ENCODE peak calls at places on chromosomes 2 and 18, in five cellular contexts. U is hepatic stellate cell; F is AG08395; J is COLO829; D is activated CD4-positive, alpha-beta T cell treated with anti-CD3 and anti-CD28 coated beads, Interleukin-2, amount 50 U/mL, for 48 hours. P is an unnamed sample.

GRCh38 chr2:111172666-111173065 is 52.0 kb downstream of the BCL2L11 start:
- DNase-seq in U (no peak), D (no peak), J (no peak), F (no peak), P (no peak)

GRCh38 chr2:122927217-122927616 is 1097.9 kb upstream of the CNTNAP5 start:
- DNase-seq in F (no peak), J (no peak), U (no peak), D (no peak), P (no peak)

GRCh38 chr2:71706121-71706520 is 252.8 kb downstream of the DYSF start:
- DNase-seq in J (no peak), D (no peak), F (no peak), U (no peak), P (no peak)

GRCh38 chr2:217994776-217995274 is 8.0 kb downstream of the TNS1 start:
- DNase-seq in U (peak; percentile 95), F (peak; percentile 92), J (no peak), D (no peak), P (no peak)

GRCh38 chr2:97005353-97005752 is 19.0 kb upstream of the FAM178B start:
- DNase-seq in D (no peak), U (no peak), J (peak; percentile 6), F (no peak), P (no peak)

GRCh38 chr2:102480796-102481195 is 7.8 kb downstream of the SLC9A4 start:
- DNase-seq in U (no peak), D (no peak), J (no peak), F (no peak), P (no peak)

GRCh38 chr2:37576831-37577230 is 94.6 kb downstream of the CDC42EP3 start:
- DNase-seq in F (no peak), J (no peak), D (no peak), U (no peak), P (no peak)

GRCh38 chr2:69683170-69683971 is 39.8 kb upstream of the AAK1 start:
- DNase-seq in J (no peak), F (peak; percentile 65), D (no peak), U (peak; percentile 46), P (no peak)

GRCh38 chr18:32372381-32373061 is 98.2 kb downstream of the GAREM1 start:
- DNase-seq in J (no peak), D (no peak), F (no peak), U (no peak), P (no peak)

GRCh38 chr2:177535968-177536514 is 143.5 kb downstream of the AGPS start:
- DNase-seq in D (no peak), F (no peak), U (no peak), J (no peak), P (no peak)

GRCh38 chr2:172783091-172783898 is 47.6 kb downstream of the RAPGEF4 start:
- DNase-seq in D (no peak), J (peak; percentile 93), U (peak; percentile 43), F (peak; percentile 93), P (no peak)

GRCh38 chr2:102871707-102872106 is 109.9 kb downstream of the TMEM182 start:
- DNase-seq in F (no peak), U (no peak), J (no peak), D (no peak), P (no peak)

GRCh38 chr2:23588106-23588505 is 203.1 kb downstream of the KLHL29 start:
- DNase-seq in U (no peak), F (no peak), D (no peak), J (no peak), P (no peak)

GRCh38 chr2:26346454-26347053 is at the start of gene ADGRF3:
- DNase-seq in U (peak; percentile 31), J (no peak), D (peak; percentile 61), F (peak; percentile 39), P (peak; percentile 74)

GRCh38 chr18:23386317-23386716 is 66.8 kb upstream of the RIOK3 start:
- DNase-seq in U (no peak), D (no peak), J (no peak), F (no peak), P (no peak)

GRCh38 chr18:33532978-33533377 is 45.0 kb upstream of the ASXL3 start:
- DNase-seq in F (no peak), D (no peak), J (no peak), U (no peak), P (no peak)

GRCh38 chr2:182038579-182038978 is 52.9 kb downstream of the PPP1R1C start:
- DNase-seq in D (no peak), U (peak; percentile 44), J (no peak), F (peak; percentile 45), P (no peak)

GRCh38 chr2:217751192-217751591 is 251.6 kb downstream of the TNS1 start:
- DNase-seq in U (no peak), F (no peak), D (no peak), J (no peak), P (no peak)

GRCh38 chr2:46873632-46874068 is 42.0 kb downstream of the MCFD2 start:
- DNase-seq in D (peak; percentile 30), U (peak; percentile 94), F (peak; percentile 90), J (peak; percentile 94), P (peak; percentile 28)

GRCh38 chr2:216583157-216583556 is 50.1 kb upstream of the IGFBP2 start:
- DNase-seq in F (peak; percentile 68), U (peak; percentile 73), D (no peak), J (no peak), P (no peak)

GRCh38 chr2:216287251-216287650 is 85.0 kb downstream of the MARCHF4 start:
- DNase-seq in D (no peak), U (peak; percentile 27), J (peak; percentile 77), F (peak; percentile 67), P (no peak)

GRCh38 chr2:180231015-180231414 is 223.9 kb upstream of the CWC22 start:
- DNase-seq in J (no peak), U (no peak), D (no peak), F (no peak), P (no peak)

GRCh38 chr2:207135340-207135739 is 30.4 kb downstream of the KLF7 start:
- DNase-seq in D (no peak), U (no peak), J (no peak), F (peak; percentile 22), P (no peak)

GRCh38 chr2:38465789-38466127 is 88.7 kb upstream of the ATL2 start:
- DNase-seq in J (no peak), D (no peak), U (peak; percentile 19), F (peak; percentile 32), P (peak; percentile 5)

GRCh38 chr18:62660741-62661140 is 54.6 kb upstream of the PHLPP1 start:
- DNase-seq in J (no peak), D (no peak), U (no peak), F (peak; percentile 10), P (no peak)

GRCh38 chr2:46923011-46923669 is 7.5 kb upstream of the MCFD2 start:
- DNase-seq in U (no peak), J (no peak), F (no peak), D (no peak), P (no peak)

GRCh38 chr18:22470511-22471181 is 52.9 kb upstream of the CTAGE1 start:
- DNase-seq in F (no peak), U (no peak), J (no peak), D (no peak), P (no peak)

GRCh38 chr2:239813261-239814135 is 211.6 kb downstream of the NDUFA10 start:
- DNase-seq in F (no peak), J (no peak), U (no peak), D (no peak), P (no peak)

GRCh38 chr2:59182249-59182648 is 941.1 kb upstream of the FANCL start:
- DNase-seq in J (no peak), D (no peak), F (peak; percentile 21), U (no peak), P (no peak)

GRCh38 chr2:173989160-173989885 is 24.1 kb upstream of the SP3 start:
- DNase-seq in U (no peak), D (no peak), F (no peak), J (no peak), P (no peak)

GRCh38 chr2:98664323-98664722 is 55.9 kb downstream of the UNC50 start:
- DNase-seq in U (no peak), F (no peak), J (no peak), D (no peak), P (peak; percentile 53)

GRCh38 chr2:166042356-166042755 is 85.5 kb downstream of the SCN1A start:
- DNase-seq in J (no peak), D (no peak), F (no peak), U (no peak), P (no peak)

GRCh38 chr2:199274-199966 is 64.4 kb downstream of the SH3YL1 start:
- DNase-seq in D (no peak), F (no peak), J (no peak), U (no peak), P (no peak)

GRCh38 chr2:186718895-186719294 is 25.0 kb downstream of the FAM171B start:
- DNase-seq in J (no peak), U (no peak), F (no peak), D (no peak), P (no peak)

GRCh38 chr18:9918016-9918680 is 4.3 kb downstream of the VAPA start:
- DNase-seq in D (no peak), J (peak; percentile 73), F (peak; percentile 30), U (peak; percentile 29), P (no peak)

GRCh38 chr2:26668041-26668440 is 24.5 kb upstream of the KCNK3 start:
- DNase-seq in U (no peak), J (no peak), D (no peak), F (no peak), P (no peak)

GRCh38 chr2:217248312-217248935 is 388.6 kb upstream of the TNP1 start:
- DNase-seq in J (no peak), U (peak; percentile 18), D (no peak), F (peak; percentile 11), P (no peak)

GRCh38 chr18:54558609-54559585 is 32.1 kb upstream of the DYNAP start:
- DNase-seq in F (peak; percentile 13), D (no peak), J (peak; percentile 6), U (peak; percentile 3), P (no peak)

GRCh38 chr2:241942416-241943208 is 73.1 kb downstream of the RTP5 start:
- DNase-seq in D (no peak), U (no peak), F (no peak), J (no peak), P (no peak)

GRCh38 chr2:64143154-64144056 is 815 bp downstream of the PELI1 start:
- DNase-seq in F (peak; percentile 32), U (peak; percentile 35), D (peak; percentile 18), J (no peak), P (peak; percentile 52)

P was measured in activated naive CD8-positive, alpha-beta T cell treated with anti-CD3 and anti-CD28 coated beads for 36 hours.